ENCODE peak calls at places on chromosomes 6 and 20, in five cellular contexts. G is uterus, W is progenitor cell of endocrine pancreas, U is heart right ventricle, C is psoas muscle. P is an unnamed sample.

GRCh38 chr20:33649201-33649631 is 12.9 kb upstream of the C20orf144 start:
- DNase-seq in C (peak; percentile 77), G (no peak), W (no peak), U (no peak), P (no peak)

GRCh38 chr6:100678027-100678426 is 203.1 kb downstream of the ASCC3 start:
- DNase-seq in G (no peak), C (no peak), U (no peak), W (no peak), P (no peak)

GRCh38 chr6:157406666-157407065 is 25.7 kb downstream of the ZDHHC14 start:
- DNase-seq in U (no peak), C (no peak), W (no peak), G (no peak), P (no peak)

GRCh38 chr20:54350415-54350814 is 125.0 kb upstream of the DOK5 start:
- DNase-seq in G (no peak), C (no peak), W (no peak), U (no peak), P (no peak)

GRCh38 chr6:56624728-56625069 is 18.0 kb downstream of the DST start:
- DNase-seq in U (no peak), W (no peak), C (no peak), G (no peak), P (no peak)

GRCh38 chr6:160831751-160832150 is 129.7 kb downstream of the PLG start:
- DNase-seq in U (no peak), G (no peak), C (no peak), W (no peak), P (no peak)

GRCh38 chr6:19204445-19204844 is 632.7 kb upstream of the ID4 start:
- DNase-seq in C (no peak), G (no peak), W (no peak), U (no peak), P (no peak)

GRCh38 chr6:141033101-141033500 is 1099.6 kb upstream of the GJE1 start:
- DNase-seq in C (no peak), W (no peak), U (no peak), G (no peak), P (no peak)

GRCh38 chr20:24682496-24683090 is 213.2 kb downstream of the SYNDIG1 start:
- DNase-seq in C (no peak), U (no peak), G (no peak), W (no peak), P (no peak)

GRCh38 chr20:60389882-60390281 is 431.7 kb downstream of the CDH26 start:
- DNase-seq in W (no peak), C (no peak), G (no peak), U (no peak), P (no peak)

GRCh38 chr6:44253307-44254101 is 3.8 kb downstream of the SLC35B2 start:
- DNase-seq in G (no peak), U (no peak), C (peak; percentile 32), W (no peak), P (no peak)

GRCh38 chr6:22082278-22082677 is 214.6 kb downstream of the PRL start:
- DNase-seq in W (no peak), U (no peak), G (no peak), C (no peak), P (no peak)

GRCh38 chr6:36908758-36909157 is 23.0 kb downstream of the C6orf89 start:
- DNase-seq in G (no peak), W (no peak), U (no peak), C (no peak), P (no peak)

GRCh38 chr6:106105493-106105892 is 19.4 kb downstream of the PRDM1 start:
- DNase-seq in C (no peak), G (no peak), U (no peak), W (no peak), P (no peak)

GRCh38 chr20:17621229-17621968 is 51.5 kb downstream of the DSTN start:
- DNase-seq in U (no peak), G (peak; percentile 10), W (peak; percentile 7), C (no peak), P (no peak)

GRCh38 chr20:31543966-31544598 is 29.8 kb downstream of the HM13 start:
- DNase-seq in G (peak; percentile 37), C (no peak), U (no peak), W (no peak), P (no peak)

GRCh38 chr20:31827059-31827458 is 7.9 kb downstream of the MYLK2 start:
- DNase-seq in U (no peak), C (no peak), G (no peak), W (no peak), P (no peak)

GRCh38 chr6:152635949-152636674 is 1.1 kb downstream of the SYNE1 start:
- DNase-seq in W (no peak), G (peak; percentile 58), C (peak; percentile 15), U (peak; percentile 56), P (no peak)

GRCh38 chr6:151068761-151069312 is 170.9 kb upstream of the AKAP12 start:
- DNase-seq in C (no peak), G (no peak), U (no peak), W (no peak), P (no peak)

GRCh38 chr20:19121463-19121862 is 91.0 kb upstream of the SLC24A3 start:
- DNase-seq in C (no peak), U (no peak), W (no peak), G (no peak), P (no peak)

GRCh38 chr6:129402244-129402643 is 307.7 kb downstream of the ARHGAP18 start:
- DNase-seq in C (no peak), W (no peak), U (no peak), G (no peak), P (no peak)

GRCh38 chr6:74117113-74117512 is 421.1 kb downstream of the CD109 start:
- DNase-seq in U (no peak), C (no peak), W (no peak), G (no peak), P (no peak)

GRCh38 chr6:3471711-3472110 is 14.9 kb upstream of the SLC22A23 start:
- DNase-seq in G (no peak), C (no peak), U (no peak), W (no peak), P (no peak)

GRCh38 chr6:85828973-85829372 is 186.3 kb upstream of the SYNCRIP start:
- DNase-seq in C (no peak), U (no peak), G (no peak), W (no peak), P (no peak)

GRCh38 chr20:37327748-37328147 is 18.2 kb upstream of the SRC start:
- DNase-seq in U (no peak), W (no peak), G (peak; percentile 98), C (peak; percentile 79), P (no peak)

GRCh38 chr6:81816387-81816786 is 63.9 kb upstream of the TENT5A start:
- DNase-seq in C (no peak), G (no peak), W (no peak), U (no peak), P (no peak)

GRCh38 chr6:134190883-134191282 is 127.0 kb downstream of the SGK1 start:
- DNase-seq in C (no peak), U (no peak), G (no peak), W (no peak), P (no peak)

GRCh38 chr6:158050955-158051354 is 69.3 kb downstream of the SYNJ2 start:
- DNase-seq in G (no peak), W (no peak), C (no peak), U (no peak), P (no peak)

GRCh38 chr6:41371461-41371991 is 36.1 kb downstream of the NCR2 start:
- DNase-seq in U (peak; percentile 50), C (no peak), W (peak; percentile 33), G (no peak), P (peak; percentile 31)

GRCh38 chr6:41367061-41367460 is 31.7 kb downstream of the NCR2 start:
- DNase-seq in G (no peak), C (no peak), U (no peak), W (no peak), P (no peak)

GRCh38 chr6:41370488-41371111 is 35.2 kb downstream of the NCR2 start:
- DNase-seq in W (no peak), G (no peak), U (no peak), C (no peak), P (no peak)

GRCh38 chr6:41366150-41366549 is 30.7 kb downstream of the NCR2 start:
- DNase-seq in G (no peak), U (no peak), C (no peak), W (no peak), P (no peak)

GRCh38 chr6:41367700-41368099 is 32.3 kb downstream of the NCR2 start:
- DNase-seq in U (peak; percentile 56), C (no peak), G (peak; percentile 35), W (peak; percentile 73), P (no peak)
- TF ChIP-seq CTCF in U (peak; percentile 20), C (peak; percentile 47), G (peak; percentile 45), W (peak; percentile 86), P (no peak)

GRCh38 chr20:34753706-34754461 is 49.7 kb downstream of the TP53INP2 start:
- DNase-seq in G (no peak), U (no peak), W (no peak), C (no peak), P (no peak)
- TF ChIP-seq CTCF in G (no peak), U (no peak), W (no peak), C (no peak), P (no peak)

GRCh38 chr6:24690561-24690960 is 23.7 kb downstream of the ACOT13 start:
- DNase-seq in U (no peak), W (no peak), G (no peak), C (no peak), P (no peak)

GRCh38 chr6:24689964-24690363 is 23.1 kb downstream of the ACOT13 start:
- DNase-seq in C (no peak), G (no peak), W (no peak), U (no peak), P (no peak)

GRCh38 chr6:24683297-24684296 is 16.7 kb downstream of the ACOT13 start:
- DNase-seq in U (no peak), W (no peak), C (no peak), G (no peak), P (no peak)

GRCh38 chr6:24691550-24691949 is 24.7 kb downstream of the ACOT13 start:
- DNase-seq in W (no peak), G (no peak), C (no peak), U (no peak), P (no peak)

GRCh38 chr6:24686408-24686807 is 19.5 kb downstream of the ACOT13 start:
- DNase-seq in C (no peak), U (no peak), G (no peak), W (no peak), P (no peak)
- TF ChIP-seq CTCF in C (no peak), U (no peak), G (no peak), W (no peak), P (no peak)

DNA sequence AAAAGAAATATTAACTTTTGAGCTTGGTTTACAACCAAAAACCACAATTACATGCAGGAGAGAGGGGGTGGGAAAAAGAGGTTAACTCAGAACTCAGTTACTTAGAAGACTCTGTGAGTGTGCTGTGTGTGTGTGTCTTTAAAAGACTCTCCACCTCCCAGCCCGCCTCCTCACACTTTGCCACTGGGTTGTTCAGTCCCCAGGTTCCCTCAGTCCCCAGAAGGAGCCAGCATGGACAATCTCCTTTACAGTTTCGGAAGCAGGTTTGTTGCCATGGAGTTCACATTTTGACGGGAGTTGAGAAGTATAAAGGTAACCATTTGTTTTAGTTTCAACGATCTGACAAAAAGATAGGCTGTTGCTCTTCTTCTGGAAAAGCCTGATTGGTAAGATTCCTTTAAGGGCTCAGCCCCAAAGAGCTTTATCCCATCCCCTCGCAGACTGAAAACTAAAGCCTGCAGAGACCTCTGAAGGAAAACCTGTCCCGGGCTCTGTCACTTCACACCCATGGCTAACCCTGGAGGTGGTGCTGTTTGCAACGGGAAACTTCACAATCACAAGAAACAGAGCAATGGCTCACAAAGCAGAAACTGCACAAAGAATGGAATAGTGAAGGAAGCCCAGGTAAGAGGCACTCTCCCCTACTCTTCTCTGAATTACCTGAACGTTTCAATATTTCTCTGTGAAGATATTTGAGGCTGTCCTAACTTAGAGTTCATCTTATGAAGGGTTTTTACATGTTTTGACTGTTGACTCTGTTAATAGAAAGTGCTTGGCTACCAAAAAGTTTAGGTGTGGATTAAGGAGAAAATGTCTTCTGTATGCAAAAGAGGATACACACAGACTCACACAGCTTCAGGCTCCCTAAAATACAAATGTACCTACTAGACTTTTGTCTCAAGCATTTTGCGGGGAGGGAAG is at the start of gene SPTLC3:
- DNase-seq in C (peak; percentile 16), G (no peak), U (peak; percentile 44), W (peak; percentile 18), P (no peak)
- TF ChIP-seq CTCF in C (no peak), G (no peak), U (no peak), W (peak; percentile 7), P (no peak)